ENCODE peak calls at places on chromosomes 11 and 22, in four cellular contexts. One of them, this sample, is unnamed.

GRCh38 chr11:113538801-113539200 is 63.6 kb upstream of the DRD2 start:
- DNase-seq in EL: no peak
- DNase-seq in T follicular helper cell: no peak
- DNase-seq in epithelial cell of esophagus: no peak
- DNase-seq in this sample: no peak

GRCh38 chr11:121866822-121867221 is 249.2 kb downstream of the BLID start:
- DNase-seq in EL: no peak
- DNase-seq in T follicular helper cell: no peak
- DNase-seq in epithelial cell of esophagus: no peak
- DNase-seq in this sample: no peak

GRCh38 chr11:94449029-94449428 is 44.6 kb downstream of the MRE11 start:
- DNase-seq in EL: no peak
- DNase-seq in T follicular helper cell: no peak
- DNase-seq in epithelial cell of esophagus: peak; percentile 29
- DNase-seq in this sample: no peak

GRCh38 chr11:105609341-105609781 is 512 bp upstream of the GRIA4 start:
- DNase-seq in EL: peak; percentile 16
- DNase-seq in T follicular helper cell: no peak
- DNase-seq in epithelial cell of esophagus: peak; percentile 56
- DNase-seq in this sample: no peak

GRCh38 chr11:101717621-101718020 is 133.8 kb upstream of the TRPC6 start:
- DNase-seq in EL: no peak
- DNase-seq in T follicular helper cell: no peak
- DNase-seq in epithelial cell of esophagus: peak; percentile 76
- DNase-seq in this sample: no peak

GRCh38 chr11:119023741-119024140 is 5.2 kb downstream of the TRAPPC4 start:
- DNase-seq in EL: peak; percentile 49
- DNase-seq in T follicular helper cell: no peak
- DNase-seq in epithelial cell of esophagus: no peak
- DNase-seq in this sample: no peak

GRCh38 chr11:94131363-94132115 is 2.9 kb downstream of the PANX1 start:
- DNase-seq in EL: peak; percentile 66
- DNase-seq in T follicular helper cell: no peak
- DNase-seq in epithelial cell of esophagus: peak; percentile 77
- DNase-seq in this sample: no peak

GRCh38 chr22:48146426-48146825 is 1384.0 kb downstream of the TBC1D22A start:
- DNase-seq in EL: no peak
- DNase-seq in T follicular helper cell: no peak
- DNase-seq in epithelial cell of esophagus: no peak
- DNase-seq in this sample: no peak

GRCh38 chr22:41197808-41198585 is 7.1 kb upstream of the L3MBTL2 start:
- DNase-seq in EL: peak; percentile 66
- DNase-seq in T follicular helper cell: peak; percentile 37
- DNase-seq in epithelial cell of esophagus: peak; percentile 38
- DNase-seq in this sample: no peak

GRCh38 chr22:25637032-25637431 is 72.6 kb downstream of the GRK3 start:
- DNase-seq in EL: no peak
- DNase-seq in T follicular helper cell: no peak
- DNase-seq in epithelial cell of esophagus: no peak
- DNase-seq in this sample: no peak

This sample was measured in effector memory CD4-positive, alpha-beta T cell.